ENCODE peak calls at places on chromosome 15, in eight cellular contexts. X, V, T, A, R, E, G and M are unnamed samples.

GRCh38 chr15:66825731-66826130 is 123.7 kb downstream of the SMAD6 start:
- DNase-seq in X (no peak), V (no peak), T (no peak), A (no peak), R (no peak), E (no peak), G (no peak), M (peak)

GRCh38 chr15:86645861-86646393 is 566.3 kb downstream of the AGBL1 start:
- DNase-seq in X (no peak), V (no peak), T (no peak), A (no peak), R (no peak), E (no peak), G (no peak), M (no peak)

GRCh38 chr15:27579738-27580137 is 519.4 kb downstream of the OCA2 start:
- DNase-seq in X (no peak), V (no peak), T (no peak), A (no peak), R (no peak), E (no peak), G (no peak), M (no peak)

GRCh38 chr15:99105516-99106341 is 849 bp downstream of the SYNM start:
- DNase-seq in X (peak), V (no peak), T (peak), A (peak), R (peak), E (no peak), G (peak), M (peak)

GRCh38 chr15:25715536-25716413 is 147.4 kb downstream of the ATP10A start:
- DNase-seq in X (no peak), V (no peak), T (no peak), A (no peak), R (no peak), E (no peak), G (no peak), M (peak)

GRCh38 chr15:36831125-36831914 is 251.9 kb downstream of the CDIN1 start:
- DNase-seq in X (no peak), V (no peak), T (peak), A (no peak), R (peak), E (no peak), G (no peak), M (no peak)

GRCh38 chr15:59410448-59410896 is 27.5 kb upstream of the FAM81A start:
- DNase-seq in X (no peak), V (no peak), T (no peak), A (no peak), R (no peak), E (no peak), G (no peak), M (no peak)

GRCh38 chr15:98684441-98684840 is 36.1 kb downstream of the IGF1R start:
- DNase-seq in X (no peak), V (no peak), T (peak), A (no peak), R (peak), E (no peak), G (no peak), M (no peak)

GRCh38 chr15:65921780-65922179 is 52.5 kb downstream of the RAB11A start:
- DNase-seq in X (no peak), V (no peak), T (no peak), A (no peak), R (no peak), E (no peak), G (no peak), M (no peak)

GRCh38 chr15:48784756-48785155 is 26.1 kb downstream of the CEP152 start:
- DNase-seq in X (no peak), V (no peak), T (no peak), A (no peak), R (no peak), E (no peak), G (no peak), M (no peak)